ENCODE peak calls at places on chromosomes 11 and 22, in six cellular contexts. D, Y, X, G, U and A are unnamed samples.

GRCh38 chr11:107898270-107898669 is 30.0 kb upstream of the RAB39A start:
- DNase-seq in D (peak), Y (no peak), X (peak), G (peak), U (no peak), A (peak)

GRCh38 chr11:117818036-117818858 is 6.3 kb downstream of the FXYD2 start:
- DNase-seq in D (no peak), Y (no peak), X (peak), G (no peak), U (no peak), A (peak)

GRCh38 chr11:498297-499181 is 8.5 kb downstream of the RNH1 start:
- DNase-seq in D (no peak), Y (no peak), X (no peak), G (no peak), U (no peak), A (no peak)

GRCh38 chr22:30949934-30950660 is 18.5 kb downstream of the MORC2 start:
- DNase-seq in D (no peak), Y (no peak), X (no peak), G (no peak), U (no peak), A (no peak)

GRCh38 chr22:44676441-44677298 is 25.3 kb upstream of the PRR5 start:
- DNase-seq in D (no peak), Y (no peak), X (no peak), G (no peak), U (no peak), A (no peak)

GRCh38 chr22:47596176-47596690 is 833.8 kb downstream of the TBC1D22A start:
- DNase-seq in D (no peak), Y (no peak), X (no peak), G (no peak), U (no peak), A (no peak)

GRCh38 chr11:14112721-14113120 is 150.2 kb downstream of the SPON1 start:
- DNase-seq in D (no peak), Y (no peak), X (no peak), G (no peak), U (no peak), A (no peak)

GRCh38 chr22:16717699-16718558 is 107.3 kb downstream of the XKR3 start:
- DNase-seq in D (no peak), Y (no peak), X (no peak), G (peak), U (no peak), A (no peak)

GRCh38 chr22:24188705-24189248 is 7.5 kb downstream of the SUSD2 start:
- DNase-seq in D (no peak), Y (no peak), X (no peak), G (no peak), U (no peak), A (no peak)

GRCh38 chr11:94169930-94170329 is 41.3 kb downstream of the PANX1 start:
- DNase-seq in D (no peak), Y (no peak), X (no peak), G (no peak), U (no peak), A (no peak)